ENCODE peak calls at places on chromosomes 5 and 9, in ten cellular contexts. V, O, L, G, J, M, T, H, R and X are unnamed samples.

GRCh38 chr9:82957526-82958379 is 105.2 kb downstream of the RASEF start:
- DNase-seq in V (no peak), O (no peak), L (no peak), G (no peak), J (no peak), M (no peak), T (no peak), H (no peak), R (no peak), X (no peak)

GRCh38 chr5:93221773-93222172 is 359.2 kb downstream of the NR2F1-AS1 start:
- DNase-seq in V (no peak), O (no peak), L (no peak), G (no peak), J (no peak), M (no peak), T (no peak), H (no peak), R (no peak), X (no peak)

GRCh38 chr5:55172051-55172899 is 702 bp downstream of the CDC20B start:
- DNase-seq in V (peak; percentile 83), O (peak; percentile 11), L (peak; percentile 85), G (peak; percentile 73), J (peak; percentile 91), M (peak; percentile 97), T (peak; percentile 33), H (no peak), R (peak; percentile 76), X (peak; percentile 47)

GRCh38 chr9:89038354-89039091 is 47.3 kb downstream of the S1PR3 start:
- DNase-seq in V (peak; percentile 97), O (no peak), L (no peak), G (peak; percentile 90), J (peak; percentile 40), M (no peak), T (no peak), H (peak; percentile 45), R (peak; percentile 89), X (no peak)

GRCh38 chr9:70506159-70506558 is 91.7 kb upstream of the KLF9 start:
- DNase-seq in V (peak; percentile 29), O (no peak), L (no peak), G (no peak), J (no peak), M (no peak), T (no peak), H (no peak), R (no peak), X (no peak)

GRCh38 chr5:18745591-18745987 is 1111.3 kb downstream of the TAF11L14 start:
- DNase-seq in V (no peak), O (no peak), L (peak; percentile 16), G (no peak), J (peak; percentile 51), M (no peak), T (no peak), H (no peak), R (no peak), X (no peak)

GRCh38 chr9:21455320-21455719 is 15.1 kb downstream of the IFNA1 start:
- DNase-seq in V (peak; percentile 65), O (no peak), L (peak; percentile 44), G (peak; percentile 20), J (no peak), M (peak; percentile 59), T (no peak), H (no peak), R (peak; percentile 14), X (no peak)

GRCh38 chr5:51433052-51433710 is 49.9 kb downstream of the ISL1 start:
- DNase-seq in V (no peak), O (no peak), L (peak; percentile 1), G (no peak), J (peak; percentile 71), M (peak; percentile 93), T (no peak), H (no peak), R (no peak), X (no peak)

GRCh38 chr5:129499208-129499852 is 39.2 kb downstream of the ADAMTS19 start:
- DNase-seq in V (no peak), O (no peak), L (no peak), G (no peak), J (no peak), M (no peak), T (no peak), H (no peak), R (no peak), X (no peak)

GRCh38 chr5:73821003-73821402 is 195.0 kb downstream of the ARHGEF28 start:
- DNase-seq in V (no peak), O (no peak), L (no peak), G (no peak), J (no peak), M (no peak), T (no peak), H (no peak), R (no peak), X (no peak)

GRCh38 chr9:114696814-114697544 is 15.0 kb upstream of the TEX48 start:
- DNase-seq in V (peak; percentile 54), O (no peak), L (peak; percentile 35), G (no peak), J (no peak), M (no peak), T (no peak), H (no peak), R (no peak), X (peak; percentile 34)

GRCh38 chr5:143714629-143715028 is 97.3 kb upstream of the HMHB1 start:
- DNase-seq in V (peak; percentile 63), O (no peak), L (no peak), G (peak; percentile 65), J (no peak), M (no peak), T (no peak), H (no peak), R (no peak), X (no peak)

GRCh38 chr5:68290260-68290674 is 74.7 kb downstream of the PIK3R1 start:
- DNase-seq in V (peak; percentile 70), O (no peak), L (peak; percentile 13), G (peak; percentile 52), J (no peak), M (peak; percentile 49), T (no peak), H (no peak), R (peak; percentile 83), X (no peak)

GRCh38 chr5:134226441-134227192 is 744 bp upstream of the PPP2CA start:
- DNase-seq in V (peak; percentile 42), O (peak; percentile 75), L (peak; percentile 29), G (no peak), J (no peak), M (no peak), T (peak; percentile 61), H (no peak), R (no peak), X (peak; percentile 38)

GRCh38 chr5:125413861-125414260 is 667.4 kb upstream of the ZNF608 start:
- DNase-seq in V (no peak), O (no peak), L (no peak), G (no peak), J (no peak), M (no peak), T (no peak), H (no peak), R (peak; percentile 53), X (no peak)

GRCh38 chr9:93261735-93262523 is 78.0 kb downstream of the WNK2 start:
- DNase-seq in V (no peak), O (no peak), L (no peak), G (no peak), J (no peak), M (no peak), T (no peak), H (no peak), R (no peak), X (peak; percentile 4)

GRCh38 chr5:73454379-73455036 is 5.9 kb upstream of the FOXD1 start:
- DNase-seq in V (peak; percentile 78), O (no peak), L (peak; percentile 58), G (peak; percentile 58), J (peak; percentile 82), M (peak; percentile 93), T (no peak), H (no peak), R (peak; percentile 2), X (no peak)

GRCh38 chr9:111037744-111038335 is 430 bp downstream of the LPAR1 start:
- DNase-seq in V (peak; percentile 71), O (no peak), L (no peak), G (no peak), J (no peak), M (no peak), T (no peak), H (no peak), R (no peak), X (peak; percentile 14)

GRCh38 chr9:26650325-26650724 is 242.3 kb downstream of the CAAP1 start:
- DNase-seq in V (no peak), O (no peak), L (no peak), G (no peak), J (no peak), M (no peak), T (no peak), H (no peak), R (no peak), X (no peak)

GRCh38 chr9:82466616-82467251 is 478.2 kb downstream of the SPATA31D1 start:
- DNase-seq in V (peak; percentile 18), O (no peak), L (no peak), G (no peak), J (peak; percentile 64), M (peak; percentile 24), T (no peak), H (no peak), R (no peak), X (no peak)

GRCh38 chr9:20929276-20929675 is 102.2 kb downstream of the HACD4 start:
- DNase-seq in V (no peak), O (no peak), L (peak; percentile 38), G (no peak), J (no peak), M (no peak), T (no peak), H (no peak), R (peak; percentile 21), X (no peak)

GRCh38 chr5:12323637-12324229 is 419.5 kb upstream of the CTNND2 start:
- DNase-seq in V (no peak), O (no peak), L (no peak), G (no peak), J (no peak), M (no peak), T (no peak), H (no peak), R (no peak), X (no peak)

GRCh38 chr9:135075234-135076142 is 12.0 kb upstream of the OLFM1 start:
- DNase-seq in V (peak; percentile 80), O (no peak), L (no peak), G (no peak), J (peak; percentile 63), M (no peak), T (no peak), H (peak; percentile 55), R (peak; percentile 31), X (no peak)

GRCh38 chr5:151925396-151925750 is 722 bp upstream of the GLRA1 start:
- DNase-seq in V (no peak), O (no peak), L (no peak), G (no peak), J (no peak), M (no peak), T (no peak), H (no peak), R (no peak), X (no peak)

GRCh38 chr9:33366979-33367480 is 35.3 kb downstream of the AQP7 start:
- DNase-seq in V (no peak), O (no peak), L (no peak), G (no peak), J (no peak), M (no peak), T (no peak), H (no peak), R (no peak), X (no peak)

GRCh38 chr9:120714846-120715231 is 569 bp upstream of the MEGF9 start:
- DNase-seq in V (no peak), O (no peak), L (no peak), G (no peak), J (no peak), M (no peak), T (no peak), H (no peak), R (no peak), X (no peak)

GRCh38 chr5:177519463-177520235 is 2.9 kb upstream of the DDX41 start:
- DNase-seq in V (no peak), O (no peak), L (no peak), G (no peak), J (no peak), M (no peak), T (no peak), H (no peak), R (no peak), X (no peak)

GRCh38 chr9:27487927-27488326 is 36.2 kb upstream of the IFNK start:
- DNase-seq in V (no peak), O (no peak), L (no peak), G (no peak), J (no peak), M (no peak), T (no peak), H (no peak), R (no peak), X (no peak)